ENCODE peak calls at places on chromosomes 1 and 21, in eight cellular contexts. Q is A549, O is neural crest cell, B is KBM-7, R is fibroblast of pulmonary artery, J is heart left ventricle, E is T-cell, I is cardiac fibroblast. K is an unnamed sample.

GRCh38 chr1:212368073-212368484 is 46.6 kb downstream of the PACC1 start:
- DNase-seq in Q (peak), O (peak), B (peak), R (peak), J (no peak), E (peak), I (peak), K (peak)

GRCh38 chr1:182146286-182146685 is 84.8 kb upstream of the ZNF648 start:
- DNase-seq in Q (no peak), O (no peak), B (no peak), R (no peak), J (no peak), E (no peak), I (no peak), K (no peak)

GRCh38 chr1:8679411-8679800 is 138.0 kb downstream of the RERE start:
- DNase-seq in Q (no peak), O (no peak), B (no peak), R (peak), J (no peak), E (no peak), I (peak), K (no peak)

GRCh38 chr1:35544976-35545375 is 12.2 kb downstream of the KIAA0319L start:
- DNase-seq in Q (peak), O (no peak), B (peak), R (peak), J (no peak), E (peak), I (peak), K (peak)

GRCh38 chr1:63630238-63630637 is 37.0 kb downstream of the PGM1 start:
- DNase-seq in Q (no peak), O (no peak), B (no peak), R (no peak), J (no peak), E (no peak), I (no peak), K (no peak)

GRCh38 chr1:108041360-108042143 is 76.6 kb upstream of the VAV3 start:
- DNase-seq in Q (no peak), O (no peak), B (peak), R (no peak), J (no peak), E (no peak), I (peak), K (peak)

GRCh38 chr1:161098161-161099068 is at the start of gene KLHDC9:
- DNase-seq in Q (peak), O (peak), B (no peak), R (peak), J (peak), E (peak), I (peak), K (no peak)

GRCh38 chr1:13487143-13487868 is 26.5 kb downstream of the LRRC38 start:
- DNase-seq in Q (no peak), O (no peak), B (no peak), R (no peak), J (peak), E (no peak), I (no peak), K (no peak)

GRCh38 chr1:9689971-9690381 is 38.4 kb downstream of the PIK3CD start:
- DNase-seq in Q (no peak), O (peak), B (no peak), R (peak), J (peak), E (no peak), I (peak), K (no peak)

GRCh38 chr1:159510223-159510530 is 25.6 kb downstream of the OR10J5 start:
- DNase-seq in Q (no peak), O (no peak), B (no peak), R (no peak), J (no peak), E (no peak), I (no peak), K (no peak)

GRCh38 chr1:10796029-10796944 is at the start of gene CASZ1:
- DNase-seq in Q (peak), O (peak), B (peak), R (peak), J (peak), E (no peak), I (peak), K (no peak)

GRCh38 chr21:31173881-31174555 is 135.7 kb upstream of the KRTAP19-8 start:
- DNase-seq in Q (no peak), O (no peak), B (no peak), R (no peak), J (peak), E (peak), I (peak), K (no peak)

GRCh38 chr1:220926146-220926545 is 46.9 kb downstream of the HLX start:
- DNase-seq in Q (no peak), O (no peak), B (no peak), R (no peak), J (no peak), E (no peak), I (no peak), K (no peak)

K was measured in MV-4-11.